ENCODE peak calls at places on chromosomes 2 and 18, in six cellular contexts. B is K562, G is A549, Z is endothelial cell of umbilical vein, R is H1, E is HepG2. W is an unnamed sample.
A peak's percentile ranks its signal among the peaks of the same experiment; 100 is the strongest.

GRCh38 chr2:238568455-238569414 is 142.0 kb downstream of the ASB1 start:
- DNase-seq in B (no peak), G (no peak), Z (no peak), R (no peak), E (no peak), W (no peak)

GRCh38 chr2:237553959-237554358 is 12.4 kb upstream of the PRLH start:
- DNase-seq in B (no peak), G (no peak), Z (no peak), R (no peak), E (no peak), W (no peak)

GRCh38 chr2:212893216-212893615 is 258.2 kb downstream of the IKZF2 start:
- DNase-seq in B (no peak), G (no peak), Z (no peak), R (no peak), E (no peak), W (no peak)

GRCh38 chr2:207635468-207636200 is 10.4 kb upstream of the METTL21A start:
- DNase-seq in B (no peak), G (peak; percentile 57), Z (no peak), R (no peak), E (no peak), W (no peak)

GRCh38 chr2:149819356-149819957 is 231.9 kb upstream of the MMADHC start:
- DNase-seq in B (no peak), G (no peak), Z (no peak), R (no peak), E (no peak), W (no peak)

GRCh38 chr18:58513615-58514014 is 115.3 kb downstream of the ALPK2 start:
- DNase-seq in B (no peak), G (no peak), Z (no peak), R (no peak), E (no peak), W (no peak)

GRCh38 chr2:174764281-174765063 is at the start of gene CHRNA1:
- DNase-seq in B (no peak), G (no peak), Z (peak; percentile 49), R (no peak), E (no peak), W (no peak)

GRCh38 chr2:38037757-38038615 is 38.0 kb downstream of the CYP1B1 start:
- DNase-seq in B (no peak), G (no peak), Z (no peak), R (no peak), E (no peak), W (peak; percentile 54)

GRCh38 chr18:28208712-28209265 is 31.9 kb upstream of the CDH2 start:
- DNase-seq in B (no peak), G (no peak), Z (no peak), R (no peak), E (no peak), W (no peak)

GRCh38 chr2:953975-954686 is 3.5 kb downstream of the SNTG2 start:
- DNase-seq in B (no peak), G (peak; percentile 20), Z (no peak), R (no peak), E (peak; percentile 18), W (no peak)

GRCh38 chr2:11024010-11024615 is 112.4 kb downstream of the KCNF1 start:
- DNase-seq in B (no peak), G (no peak), Z (no peak), R (no peak), E (peak; percentile 14), W (no peak)

GRCh38 chr2:179837408-179837807 is 24.0 kb downstream of the ZNF385B start:
- DNase-seq in B (no peak), G (no peak), Z (no peak), R (no peak), E (peak; percentile 52), W (no peak)

GRCh38 chr2:9140570-9141378 is 65.8 kb upstream of the ASAP2 start:
- DNase-seq in B (no peak), G (no peak), Z (no peak), R (no peak), E (no peak), W (no peak)

GRCh38 chr2:9138507-9139085 is 68.0 kb upstream of the ASAP2 start:
- DNase-seq in B (peak; percentile 57), G (peak; percentile 61), Z (peak; percentile 32), R (no peak), E (no peak), W (peak; percentile 76)

GRCh38 chr2:9141706-9142460 is 64.7 kb upstream of the ASAP2 start:
- DNase-seq in B (no peak), G (no peak), Z (no peak), R (no peak), E (no peak), W (no peak)

GRCh38 chr2:9141379-9141667 is 65.3 kb upstream of the ASAP2 start:
- DNase-seq in B (no peak), G (no peak), Z (no peak), R (no peak), E (no peak), W (no peak)

GRCh38 chr2:9139491-9140443 is 66.8 kb upstream of the ASAP2 start:
- DNase-seq in B (peak; percentile 70), G (peak; percentile 66), Z (peak; percentile 67), R (no peak), E (peak; percentile 52), W (peak; percentile 91)
- TF ChIP-seq JUN in B (no peak), G (no peak), Z (no peak), R (no peak), E (no peak), W (no peak)

GRCh38 chr2:30527859-30528258 is 80.8 kb downstream of the LCLAT1 start:
- DNase-seq in B (no peak), G (no peak), Z (no peak), R (no peak), E (no peak), W (no peak)

GRCh38 chr2:30527411-30527810 is 80.4 kb downstream of the LCLAT1 start:
- DNase-seq in B (no peak), G (no peak), Z (no peak), R (no peak), E (no peak), W (no peak)

DNA sequence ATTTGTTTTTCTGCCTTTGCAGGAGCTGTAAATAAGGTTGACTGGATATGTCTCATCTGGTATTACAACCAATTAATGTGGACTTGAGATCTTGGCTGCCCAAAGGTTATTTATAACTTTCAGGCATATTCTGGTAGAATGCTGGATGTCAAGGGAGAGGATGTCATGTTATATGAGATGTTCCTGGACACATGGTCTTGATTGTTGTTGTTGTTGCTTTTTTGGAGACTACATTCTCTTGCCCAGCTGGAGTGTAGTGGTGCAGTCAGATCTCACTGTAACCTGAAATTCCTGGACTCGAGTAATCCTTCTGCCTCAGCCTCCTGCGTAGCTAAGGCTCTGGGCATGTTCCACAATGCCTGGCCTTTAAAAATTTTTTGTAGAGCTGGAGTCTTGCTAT is 83.3 kb downstream of the LCLAT1 start:
- DNase-seq in B (no peak), G (no peak), Z (no peak), R (no peak), E (no peak), W (no peak)
- TF ChIP-seq JUN in B (no peak), G (no peak), Z (no peak), R (no peak), E (no peak), W (no peak)

DNA sequence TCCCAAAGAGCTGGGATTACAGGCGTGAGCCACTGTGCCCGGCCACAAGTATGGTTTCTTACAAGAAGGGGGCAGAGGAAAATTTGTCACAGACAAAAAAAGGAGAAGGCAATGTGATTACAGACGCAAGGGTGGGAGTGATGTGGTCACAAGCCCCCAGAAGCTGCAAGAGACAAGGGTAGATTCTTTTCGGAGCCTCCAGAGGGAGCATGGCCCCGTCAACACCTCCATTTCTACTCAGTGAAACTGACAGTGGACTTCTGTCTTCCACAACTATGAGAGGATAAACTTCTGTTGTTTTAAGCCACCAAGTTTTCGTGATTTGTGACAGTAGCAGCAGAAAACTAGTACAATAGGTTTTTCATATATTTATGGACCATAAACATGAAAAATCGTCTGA is 2.1 kb upstream of the TCF7L1 start:
- DNase-seq in B (no peak), G (peak; percentile 54), Z (peak; percentile 46), R (no peak), E (peak; percentile 37), W (peak; percentile 46)
- TF ChIP-seq JUN in B (no peak), G (no peak), Z (no peak), R (no peak), E (no peak), W (no peak)

GRCh38 chr2:113896791-113897190 is 6.9 kb downstream of the ACTR3 start:
- DNase-seq in B (no peak), G (no peak), Z (peak; percentile 36), R (no peak), E (no peak), W (no peak)
- TF ChIP-seq JUN in B (no peak), G (no peak), Z (no peak), R (no peak), E (no peak), W (no peak)

GRCh38 chr2:71748227-71748626 is 294.9 kb downstream of the DYSF start:
- DNase-seq in B (peak; percentile 67), G (peak; percentile 41), Z (peak; percentile 12), R (no peak), E (no peak), W (no peak)

GRCh38 chr2:71746946-71747501 is 293.7 kb downstream of the DYSF start:
- DNase-seq in B (peak; percentile 32), G (no peak), Z (peak; percentile 82), R (no peak), E (no peak), W (no peak)

GRCh38 chr2:71751590-71751989 is 298.2 kb downstream of the DYSF start:
- DNase-seq in B (no peak), G (no peak), Z (no peak), R (no peak), E (no peak), W (no peak)

GRCh38 chr2:71747573-71747972 is 294.2 kb downstream of the DYSF start:
- DNase-seq in B (no peak), G (no peak), Z (no peak), R (no peak), E (no peak), W (no peak)

DNA sequence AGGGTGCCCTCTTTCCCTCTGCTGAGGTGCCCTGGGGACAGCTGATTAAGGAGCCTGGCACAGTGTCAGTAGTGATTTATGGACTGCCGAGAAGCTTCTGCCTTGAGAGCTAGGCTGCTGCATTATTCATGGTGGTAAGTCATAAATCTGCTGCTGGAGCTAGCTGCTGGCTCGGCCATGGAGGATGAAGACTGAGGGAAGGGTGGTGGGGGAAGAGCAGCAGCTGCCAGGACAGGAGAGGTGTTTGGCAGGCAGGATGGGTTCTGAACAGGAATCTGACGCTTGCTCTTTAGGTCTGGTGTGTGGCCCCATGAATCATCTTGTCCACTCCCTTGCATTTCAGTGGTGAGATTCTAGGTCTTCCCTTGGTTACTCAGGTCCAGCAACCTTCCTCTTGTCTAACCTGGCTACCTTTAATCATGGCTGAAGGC is 296.3 kb downstream of the DYSF start:
- DNase-seq in B (no peak), G (no peak), Z (no peak), R (no peak), E (no peak), W (no peak)
- TF ChIP-seq JUN in B (no peak), G (no peak), Z (no peak), R (no peak), E (no peak), W (no peak)

W was measured in WTC11.